ENCODE peak calls at places on chromosomes 3 and 15, in eight cellular contexts. One of them, this sample, is unnamed.

GRCh38 chr15:25543156-25543555 is 104.3 kb upstream of the UBE3A start:
- DNase-seq in upper lobe of right lung: no peak
- DNase-seq in left ventricle myocardium inferior: no peak
- DNase-seq in fibroblast of lung: peak; percentile 25
- DNase-seq in ovary: no peak
- DNase-seq in A673: peak; percentile 9
- DNase-seq in HCT116: no peak
- DNase-seq in transverse colon: peak; percentile 31
- DNase-seq in this sample: no peak

GRCh38 chr3:94063497-94064119 is 747 bp downstream of the NSUN3 start:
- DNase-seq in upper lobe of right lung: no peak
- DNase-seq in left ventricle myocardium inferior: no peak
- DNase-seq in fibroblast of lung: no peak
- DNase-seq in ovary: no peak
- DNase-seq in A673: peak; percentile 15
- DNase-seq in HCT116: no peak
- DNase-seq in transverse colon: no peak
- DNase-seq in this sample: no peak

GRCh38 chr3:188900421-188900941 is 271.3 kb upstream of the TPRG1 start:
- DNase-seq in upper lobe of right lung: no peak
- DNase-seq in left ventricle myocardium inferior: no peak
- DNase-seq in fibroblast of lung: peak; percentile 69
- DNase-seq in ovary: no peak
- DNase-seq in A673: peak; percentile 34
- DNase-seq in HCT116: peak; percentile 69
- DNase-seq in transverse colon: no peak
- DNase-seq in this sample: no peak

GRCh38 chr3:163058190-163058854 is 1561.7 kb downstream of the OTOL1 start:
- DNase-seq in upper lobe of right lung: no peak
- DNase-seq in left ventricle myocardium inferior: no peak
- DNase-seq in fibroblast of lung: peak; percentile 13
- DNase-seq in ovary: peak; percentile 37
- DNase-seq in A673: no peak
- DNase-seq in HCT116: no peak
- DNase-seq in transverse colon: no peak
- DNase-seq in this sample: no peak

GRCh38 chr3:58308728-58309127 is 2.4 kb downstream of the HTD2 start:
- DNase-seq in upper lobe of right lung: no peak
- DNase-seq in left ventricle myocardium inferior: no peak
- DNase-seq in fibroblast of lung: no peak
- DNase-seq in ovary: no peak
- DNase-seq in A673: no peak
- DNase-seq in HCT116: no peak
- DNase-seq in transverse colon: no peak
- DNase-seq in this sample: peak; percentile 31

GRCh38 chr15:71780349-71780976 is 29.9 kb upstream of the NR2E3 start:
- DNase-seq in upper lobe of right lung: no peak
- DNase-seq in left ventricle myocardium inferior: no peak
- DNase-seq in fibroblast of lung: peak; percentile 84
- DNase-seq in ovary: no peak
- DNase-seq in A673: peak; percentile 69
- DNase-seq in HCT116: no peak
- DNase-seq in transverse colon: peak; percentile 23
- DNase-seq in this sample: no peak

GRCh38 chr3:72571052-72571451 is 277.2 kb downstream of the SHQ1 start:
- DNase-seq in upper lobe of right lung: no peak
- DNase-seq in left ventricle myocardium inferior: no peak
- DNase-seq in fibroblast of lung: no peak
- DNase-seq in ovary: no peak
- DNase-seq in A673: no peak
- DNase-seq in HCT116: no peak
- DNase-seq in transverse colon: no peak
- DNase-seq in this sample: no peak

GRCh38 chr3:22893001-22893400 is 310.1 kb upstream of the UBE2E2 start:
- DNase-seq in upper lobe of right lung: no peak
- DNase-seq in left ventricle myocardium inferior: no peak
- DNase-seq in fibroblast of lung: no peak
- DNase-seq in ovary: no peak
- DNase-seq in A673: no peak
- DNase-seq in HCT116: no peak
- DNase-seq in transverse colon: no peak
- DNase-seq in this sample: no peak

GRCh38 chr3:195403841-195404408 is 38.9 kb downstream of the ACAP2 start:
- DNase-seq in upper lobe of right lung: no peak
- DNase-seq in left ventricle myocardium inferior: no peak
- DNase-seq in fibroblast of lung: no peak
- DNase-seq in ovary: no peak
- DNase-seq in A673: no peak
- DNase-seq in HCT116: no peak
- DNase-seq in transverse colon: no peak
- DNase-seq in this sample: no peak

GRCh38 chr15:85542895-85543331 is 162.5 kb downstream of the AKAP13 start:
- DNase-seq in upper lobe of right lung: no peak
- DNase-seq in left ventricle myocardium inferior: no peak
- DNase-seq in fibroblast of lung: peak; percentile 13
- DNase-seq in ovary: no peak
- DNase-seq in A673: no peak
- DNase-seq in HCT116: no peak
- DNase-seq in transverse colon: no peak
- DNase-seq in this sample: no peak

GRCh38 chr3:126926684-126927404 is 56.1 kb upstream of the PLXNA1 start:
- DNase-seq in upper lobe of right lung: no peak
- DNase-seq in left ventricle myocardium inferior: peak; percentile 69
- DNase-seq in fibroblast of lung: peak; percentile 77
- DNase-seq in ovary: peak; percentile 62
- DNase-seq in A673: peak; percentile 83
- DNase-seq in HCT116: peak; percentile 19
- DNase-seq in transverse colon: no peak
- DNase-seq in this sample: peak; percentile 67

GRCh38 chr3:11389570-11390268 is 117.5 kb downstream of the ATG7 start:
- DNase-seq in upper lobe of right lung: no peak
- DNase-seq in left ventricle myocardium inferior: no peak
- DNase-seq in fibroblast of lung: peak; percentile 57
- DNase-seq in ovary: no peak
- DNase-seq in A673: no peak
- DNase-seq in HCT116: no peak
- DNase-seq in transverse colon: no peak
- DNase-seq in this sample: no peak

GRCh38 chr15:57565326-57565725 is 26.4 kb upstream of the MYZAP start:
- DNase-seq in upper lobe of right lung: no peak
- DNase-seq in left ventricle myocardium inferior: no peak
- DNase-seq in fibroblast of lung: no peak
- DNase-seq in ovary: no peak
- DNase-seq in A673: no peak
- DNase-seq in HCT116: no peak
- DNase-seq in transverse colon: peak; percentile 66
- DNase-seq in this sample: no peak

GRCh38 chr3:108096506-108097325 is 5.9 kb upstream of the CD47 start:
- DNase-seq in upper lobe of right lung: no peak
- DNase-seq in left ventricle myocardium inferior: no peak
- DNase-seq in fibroblast of lung: no peak
- DNase-seq in ovary: no peak
- DNase-seq in A673: no peak
- DNase-seq in HCT116: no peak
- DNase-seq in transverse colon: no peak
- DNase-seq in this sample: no peak

GRCh38 chr3:20225769-20226168 is 39.8 kb upstream of the SGO1 start:
- DNase-seq in upper lobe of right lung: no peak
- DNase-seq in left ventricle myocardium inferior: no peak
- DNase-seq in fibroblast of lung: peak; percentile 71
- DNase-seq in ovary: no peak
- DNase-seq in A673: peak; percentile 62
- DNase-seq in HCT116: peak; percentile 40
- DNase-seq in transverse colon: no peak
- DNase-seq in this sample: no peak

GRCh38 chr3:81861593-81861992 is 100.1 kb upstream of the GBE1 start:
- DNase-seq in upper lobe of right lung: no peak
- DNase-seq in left ventricle myocardium inferior: no peak
- DNase-seq in fibroblast of lung: no peak
- DNase-seq in ovary: no peak
- DNase-seq in A673: no peak
- DNase-seq in HCT116: no peak
- DNase-seq in transverse colon: no peak
- DNase-seq in this sample: no peak

GRCh38 chr3:9183811-9184463 is 65.5 kb downstream of the SRGAP3 start:
- DNase-seq in upper lobe of right lung: no peak
- DNase-seq in left ventricle myocardium inferior: no peak
- DNase-seq in fibroblast of lung: no peak
- DNase-seq in ovary: no peak
- DNase-seq in A673: no peak
- DNase-seq in HCT116: no peak
- DNase-seq in transverse colon: no peak
- DNase-seq in this sample: no peak

GRCh38 chr3:97949743-97950142 is 22.5 kb downstream of the RIOX2 start:
- DNase-seq in upper lobe of right lung: no peak
- DNase-seq in left ventricle myocardium inferior: no peak
- DNase-seq in fibroblast of lung: no peak
- DNase-seq in ovary: no peak
- DNase-seq in A673: no peak
- DNase-seq in HCT116: no peak
- DNase-seq in transverse colon: no peak
- DNase-seq in this sample: no peak

DNA sequence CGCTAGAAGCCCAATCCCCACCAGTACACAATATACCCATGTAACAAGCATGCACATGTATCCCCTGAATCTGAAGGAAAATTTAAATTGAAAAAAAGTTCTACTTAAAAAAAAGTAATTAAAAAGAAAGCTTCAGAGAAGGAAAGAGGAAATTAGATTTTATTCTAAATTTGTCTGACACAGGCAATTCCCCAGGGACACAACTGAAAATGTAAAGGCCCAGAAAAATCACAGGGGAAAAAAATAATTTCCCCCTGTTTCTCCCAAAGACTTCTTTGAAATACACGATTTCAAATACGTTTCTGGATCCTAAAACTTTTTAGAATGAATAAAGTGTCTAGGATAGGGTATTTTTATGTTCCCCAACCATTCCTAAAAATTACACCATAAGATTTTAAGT is 42.9 kb downstream of the SEMA5B start:
- DNase-seq in upper lobe of right lung: no peak
- DNase-seq in left ventricle myocardium inferior: no peak
- DNase-seq in fibroblast of lung: no peak
- DNase-seq in ovary: no peak
- DNase-seq in A673: no peak
- DNase-seq in HCT116: no peak
- DNase-seq in transverse colon: no peak
- DNase-seq in this sample: no peak
- H3K4me1 ChIP-seq in upper lobe of right lung: peaks cover 8% of the 10 kb centered on the region
- H3K4me1 ChIP-seq in left ventricle myocardium inferior: peaks cover 44% of the 10 kb centered on the region
- H3K4me1 ChIP-seq in fibroblast of lung: no peaks in the 10 kb centered on the region
- H3K4me1 ChIP-seq in ovary: no peaks in the 10 kb centered on the region
- H3K4me1 ChIP-seq in A673: peaks cover 19% of the 10 kb centered on the region
- H3K4me1 ChIP-seq in HCT116: no peaks in the 10 kb centered on the region
- H3K4me1 ChIP-seq in transverse colon: no peaks in the 10 kb centered on the region
- H3K4me1 ChIP-seq in this sample: peaks cover 16% of the 10 kb centered on the region

GRCh38 chr3:134362221-134362620 is 12.0 kb downstream of the AMOTL2 start:
- DNase-seq in upper lobe of right lung: peak; percentile 16
- DNase-seq in left ventricle myocardium inferior: no peak
- DNase-seq in fibroblast of lung: no peak
- DNase-seq in ovary: no peak
- DNase-seq in A673: no peak
- DNase-seq in HCT116: no peak
- DNase-seq in transverse colon: no peak
- DNase-seq in this sample: no peak
- H3K4me1 ChIP-seq in upper lobe of right lung: peaks cover 97% of the 10 kb centered on the region
- H3K4me1 ChIP-seq in left ventricle myocardium inferior: peaks cover 99% of the 10 kb centered on the region
- H3K4me1 ChIP-seq in fibroblast of lung: peaks cover 86% of the 10 kb centered on the region
- H3K4me1 ChIP-seq in ovary: peaks cover 42% of the 10 kb centered on the region
- H3K4me1 ChIP-seq in A673: peaks cover 68% of the 10 kb centered on the region
- H3K4me1 ChIP-seq in HCT116: peaks cover 66% of the 10 kb centered on the region
- H3K4me1 ChIP-seq in transverse colon: peaks cover 51% of the 10 kb centered on the region
- H3K4me1 ChIP-seq in this sample: peaks cover 97% of the 10 kb centered on the region

GRCh38 chr15:99440551-99441426 is 125.0 kb upstream of the MEF2A start:
- DNase-seq in upper lobe of right lung: no peak
- DNase-seq in left ventricle myocardium inferior: no peak
- DNase-seq in fibroblast of lung: no peak
- DNase-seq in ovary: peak; percentile 28
- DNase-seq in A673: no peak
- DNase-seq in HCT116: no peak
- DNase-seq in transverse colon: no peak
- DNase-seq in this sample: peak; percentile 23

GRCh38 chr15:99438222-99438592 is 127.6 kb upstream of the MEF2A start:
- DNase-seq in upper lobe of right lung: peak; percentile 44
- DNase-seq in left ventricle myocardium inferior: no peak
- DNase-seq in fibroblast of lung: no peak
- DNase-seq in ovary: peak; percentile 34
- DNase-seq in A673: no peak
- DNase-seq in HCT116: no peak
- DNase-seq in transverse colon: no peak
- DNase-seq in this sample: no peak

GRCh38 chr15:99440029-99440428 is 125.8 kb upstream of the MEF2A start:
- DNase-seq in upper lobe of right lung: no peak
- DNase-seq in left ventricle myocardium inferior: no peak
- DNase-seq in fibroblast of lung: no peak
- DNase-seq in ovary: peak; percentile 23
- DNase-seq in A673: no peak
- DNase-seq in HCT116: no peak
- DNase-seq in transverse colon: no peak
- DNase-seq in this sample: no peak

GRCh38 chr15:99438691-99439523 is 126.9 kb upstream of the MEF2A start:
- DNase-seq in upper lobe of right lung: no peak
- DNase-seq in left ventricle myocardium inferior: no peak
- DNase-seq in fibroblast of lung: no peak
- DNase-seq in ovary: peak; percentile 71
- DNase-seq in A673: no peak
- DNase-seq in HCT116: no peak
- DNase-seq in transverse colon: peak; percentile 6
- DNase-seq in this sample: peak; percentile 25

DNA sequence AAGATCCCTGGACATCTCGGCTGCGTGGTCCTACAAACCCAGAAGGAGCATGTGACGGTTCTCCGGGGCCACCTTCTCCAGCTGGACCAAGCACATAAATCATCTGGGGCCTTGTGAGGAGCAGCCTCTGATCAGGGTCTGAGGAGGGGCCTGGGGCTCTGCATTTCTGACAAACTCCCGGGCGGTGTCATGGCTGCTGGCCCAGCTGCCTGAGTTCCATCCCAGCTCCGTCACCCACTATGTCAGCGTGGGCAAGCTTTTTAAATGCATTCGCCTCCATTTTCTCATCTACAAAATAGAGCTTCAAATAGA is 126.3 kb upstream of the MEF2A start:
- DNase-seq in upper lobe of right lung: no peak
- DNase-seq in left ventricle myocardium inferior: no peak
- DNase-seq in fibroblast of lung: no peak
- DNase-seq in ovary: peak; percentile 31
- DNase-seq in A673: no peak
- DNase-seq in HCT116: no peak
- DNase-seq in transverse colon: no peak
- DNase-seq in this sample: no peak
- H3K4me1 ChIP-seq in upper lobe of right lung: peaks cover 43% of the 10 kb centered on the region
- H3K4me1 ChIP-seq in left ventricle myocardium inferior: peaks cover 96% of the 10 kb centered on the region
- H3K4me1 ChIP-seq in fibroblast of lung: peaks cover 15% of the 10 kb centered on the region
- H3K4me1 ChIP-seq in ovary: peaks cover 10% of the 10 kb centered on the region
- H3K4me1 ChIP-seq in A673: peaks cover 12% of the 10 kb centered on the region
- H3K4me1 ChIP-seq in HCT116: peaks cover 26% of the 10 kb centered on the region
- H3K4me1 ChIP-seq in transverse colon: peaks cover 25% of the 10 kb centered on the region
- H3K4me1 ChIP-seq in this sample: peaks cover 82% of the 10 kb centered on the region

DNA sequence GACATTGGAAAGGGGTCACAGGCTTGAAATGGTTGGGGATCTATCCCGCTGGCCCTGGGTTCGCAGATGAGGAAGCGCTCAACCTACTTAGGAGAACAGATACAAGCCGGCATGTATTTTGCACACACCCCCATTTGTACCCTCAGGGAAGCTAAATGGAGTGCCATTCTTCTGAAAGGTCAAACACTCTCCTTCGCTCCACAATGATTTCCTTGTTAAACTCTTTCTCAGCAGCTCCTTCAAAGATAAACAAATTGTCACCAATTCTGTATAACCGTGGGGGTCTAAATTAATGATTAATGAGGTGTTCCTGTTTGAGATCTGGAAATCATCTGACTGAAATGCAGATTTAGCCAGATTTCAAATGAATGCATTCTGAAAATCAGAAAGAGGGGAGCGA is 124.0 kb downstream of the MEGF11 start:
- DNase-seq in upper lobe of right lung: no peak
- DNase-seq in left ventricle myocardium inferior: no peak
- DNase-seq in fibroblast of lung: no peak
- DNase-seq in ovary: no peak
- DNase-seq in A673: peak; percentile 48
- DNase-seq in HCT116: no peak
- DNase-seq in transverse colon: no peak
- DNase-seq in this sample: no peak
- H3K4me1 ChIP-seq in upper lobe of right lung: peaks cover 3% of the 10 kb centered on the region
- H3K4me1 ChIP-seq in left ventricle myocardium inferior: peaks cover 15% of the 10 kb centered on the region
- H3K4me1 ChIP-seq in fibroblast of lung: no peaks in the 10 kb centered on the region
- H3K4me1 ChIP-seq in ovary: peaks cover 3% of the 10 kb centered on the region
- H3K4me1 ChIP-seq in A673: peaks cover 44% of the 10 kb centered on the region
- H3K4me1 ChIP-seq in HCT116: no peaks in the 10 kb centered on the region
- H3K4me1 ChIP-seq in transverse colon: no peaks in the 10 kb centered on the region
- H3K4me1 ChIP-seq in this sample: no peaks in the 10 kb centered on the region

This sample was measured in heart right ventricle.